ENCODE peak calls at places on chromosomes 1 and 21, in five cellular contexts. O is neural crest cell; D is effector memory CD8-positive, alpha-beta T cell; P is NCI-H1930; M is NCI-H1105. Q is an unnamed sample.

GRCh38 chr1:227762231-227762911 is 27.1 kb downstream of the SNAP47 start:
- DNase-seq in O (peak), D (peak), P (peak), M (peak), Q (peak)

GRCh38 chr1:193457676-193458075 is 271.3 kb upstream of the B3GALT2 start:
- DNase-seq in O (no peak), D (no peak), P (no peak), M (no peak), Q (no peak)

GRCh38 chr1:246160905-246161304 is 346.2 kb downstream of the SMYD3 start:
- DNase-seq in O (no peak), D (no peak), P (no peak), M (peak), Q (peak)

GRCh38 chr21:42373181-42373907 is 7.0 kb upstream of the TFF1 start:
- DNase-seq in O (no peak), D (no peak), P (no peak), M (no peak), Q (no peak)

GRCh38 chr1:177569476-177569875 is 398.7 kb downstream of the BRINP2 start:
- DNase-seq in O (no peak), D (no peak), P (no peak), M (no peak), Q (no peak)

GRCh38 chr1:81617308-81618027 is 183.3 kb upstream of the ADGRL2 start:
- DNase-seq in O (no peak), D (no peak), P (no peak), M (no peak), Q (no peak)

GRCh38 chr1:202029171-202029665 is 18.8 kb downstream of the ELF3 start:
- DNase-seq in O (no peak), D (no peak), P (peak), M (peak), Q (no peak)

GRCh38 chr1:35876988-35877387 is 6.0 kb upstream of the AGO1 start:
- DNase-seq in O (no peak), D (no peak), P (no peak), M (no peak), Q (no peak)

GRCh38 chr1:20168547-20169491 is 17.1 kb upstream of the UBXN10 start:
- DNase-seq in O (no peak), D (no peak), P (no peak), M (no peak), Q (no peak)

GRCh38 chr1:220335668-220336067 is 63.4 kb upstream of the RAB3GAP2 start:
- DNase-seq in O (no peak), D (no peak), P (no peak), M (peak), Q (no peak)

GRCh38 chr1:38609166-38609880 is 250.2 kb downstream of the RRAGC start:
- DNase-seq in O (no peak), D (no peak), P (no peak), M (no peak), Q (no peak)

GRCh38 chr1:60848583-60849188 is 233.7 kb upstream of the NFIA start:
- DNase-seq in O (no peak), D (no peak), P (no peak), M (peak), Q (no peak)

GRCh38 chr1:16615253-16616252 is 2.2 kb upstream of the NBPF1 start:
- DNase-seq in O (no peak), D (no peak), P (no peak), M (no peak), Q (no peak)

GRCh38 chr1:63087966-63088365 is 234.4 kb upstream of the FOXD3 start:
- DNase-seq in O (peak), D (no peak), P (peak), M (no peak), Q (no peak)

GRCh38 chr1:157104598-157105293 is 5.1 kb upstream of the ETV3L start:
- DNase-seq in O (no peak), D (no peak), P (no peak), M (no peak), Q (no peak)

Q was measured in NCI-H510A.